ENCODE peak calls at places on chromosome 7, in four cellular contexts. One of them, this sample, is unnamed. For H3K4me1, the result is how much of the 10 kb centered on the place peaks cover.

GRCh38 chr7:102140952-102141370 is 145.7 kb upstream of the SH2B2 start:
- DNase-seq in esophagus squamous epithelium: no peak
- DNase-seq in tibial nerve: no peak
- DNase-seq in adrenal gland: peak
- DNase-seq in this sample: no peak

GRCh38 chr7:155916926-155917655 is 104.8 kb upstream of the SHH start:
- DNase-seq in esophagus squamous epithelium: no peak
- DNase-seq in tibial nerve: no peak
- DNase-seq in adrenal gland: no peak
- DNase-seq in this sample: no peak

GRCh38 chr7:15720849-15721471 is 34.5 kb upstream of the MEOX2 start:
- DNase-seq in esophagus squamous epithelium: no peak
- DNase-seq in tibial nerve: peak
- DNase-seq in adrenal gland: no peak
- DNase-seq in this sample: peak

GRCh38 chr7:67512481-67512880 is 515.8 kb downstream of the TYW1 start:
- DNase-seq in esophagus squamous epithelium: no peak
- DNase-seq in tibial nerve: no peak
- DNase-seq in adrenal gland: no peak
- DNase-seq in this sample: no peak

GRCh38 chr7:36048141-36048901 is 104.7 kb upstream of the EEPD1 start:
- DNase-seq in esophagus squamous epithelium: no peak
- DNase-seq in tibial nerve: peak
- DNase-seq in adrenal gland: no peak
- DNase-seq in this sample: peak

GRCh38 chr7:131655866-131656265 is 99.4 kb upstream of the PODXL start:
- DNase-seq in esophagus squamous epithelium: no peak
- DNase-seq in tibial nerve: no peak
- DNase-seq in adrenal gland: no peak
- DNase-seq in this sample: no peak

GRCh38 chr7:74343281-74344127 is 54.3 kb downstream of the CLIP2 start:
- DNase-seq in esophagus squamous epithelium: no peak
- DNase-seq in tibial nerve: no peak
- DNase-seq in adrenal gland: peak
- DNase-seq in this sample: no peak

GRCh38 chr7:37921340-37921805 is 933 bp downstream of the EPDR1 start:
- DNase-seq in esophagus squamous epithelium: no peak
- DNase-seq in tibial nerve: peak
- DNase-seq in adrenal gland: peak
- DNase-seq in this sample: peak

GRCh38 chr7:44894881-44895600 is 9.7 kb upstream of the PURB start:
- DNase-seq in esophagus squamous epithelium: no peak
- DNase-seq in tibial nerve: no peak
- DNase-seq in adrenal gland: no peak
- DNase-seq in this sample: no peak

GRCh38 chr7:139675127-139676110 is 102.4 kb downstream of the HIPK2 start:
- DNase-seq in esophagus squamous epithelium: no peak
- DNase-seq in tibial nerve: no peak
- DNase-seq in adrenal gland: no peak
- DNase-seq in this sample: no peak
- TF ChIP-seq POLR2A in esophagus squamous epithelium: no peak
- TF ChIP-seq POLR2A in tibial nerve: no peak
- TF ChIP-seq POLR2A in adrenal gland: no peak
- TF ChIP-seq POLR2A in this sample: no peak

GRCh38 chr7:106888204-106888603 is 23.1 kb downstream of the PIK3CG start:
- DNase-seq in esophagus squamous epithelium: no peak
- DNase-seq in tibial nerve: no peak
- DNase-seq in adrenal gland: no peak
- DNase-seq in this sample: no peak
- H3K4me1 ChIP-seq in esophagus squamous epithelium: under half
- H3K4me1 ChIP-seq in tibial nerve: under half
- H3K4me1 ChIP-seq in adrenal gland: under half
- H3K4me1 ChIP-seq in this sample: under half

GRCh38 chr7:50335795-50336754 is 31.6 kb downstream of the IKZF1 start:
- DNase-seq in esophagus squamous epithelium: no peak
- DNase-seq in tibial nerve: no peak
- DNase-seq in adrenal gland: no peak
- DNase-seq in this sample: no peak
- H3K4me3 ChIP-seq in esophagus squamous epithelium: no peak
- H3K4me3 ChIP-seq in tibial nerve: no peak
- H3K4me3 ChIP-seq in adrenal gland: no peak
- H3K4me3 ChIP-seq in this sample: no peak

DNA sequence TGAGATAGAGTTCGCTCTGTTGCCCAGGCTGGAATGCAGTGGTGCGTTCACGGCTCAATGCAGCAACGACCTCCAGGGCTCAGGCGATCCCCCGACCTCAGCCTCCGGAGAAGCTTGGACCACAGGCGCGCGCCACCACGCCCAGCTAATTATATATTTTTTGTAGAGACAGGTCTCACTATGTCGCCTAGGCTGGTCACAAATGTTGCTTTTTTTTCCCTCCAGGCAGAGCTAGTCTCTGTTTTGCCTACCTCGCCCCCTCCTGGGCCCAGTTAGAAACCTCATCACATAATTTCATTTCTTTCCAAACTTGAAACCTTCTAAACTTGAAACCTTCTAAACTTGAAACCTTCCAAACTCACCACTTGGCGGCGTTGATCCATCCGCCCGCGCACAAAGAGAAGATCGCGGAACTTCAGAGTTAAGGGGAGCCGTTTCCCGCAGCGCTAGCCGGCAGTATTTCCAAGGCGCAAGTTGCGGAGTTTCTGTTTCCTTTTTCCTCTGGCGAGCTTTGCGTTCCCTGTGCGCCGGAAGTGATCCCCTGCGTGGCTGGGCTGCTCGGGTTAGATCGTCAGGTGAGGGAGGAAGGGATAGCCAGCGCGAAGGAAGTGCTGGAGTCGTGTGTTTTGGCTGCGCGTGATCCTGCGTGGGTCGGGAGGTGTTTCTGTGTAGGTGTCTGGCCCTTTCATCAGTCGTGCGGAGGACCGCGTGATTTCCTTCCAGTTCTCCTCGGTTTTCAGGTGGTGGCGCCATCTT is at the start of gene SSBP1:
- DNase-seq in esophagus squamous epithelium: peak
- DNase-seq in tibial nerve: peak
- DNase-seq in adrenal gland: peak
- DNase-seq in this sample: peak
- TF ChIP-seq POLR2A in esophagus squamous epithelium: peak
- TF ChIP-seq POLR2A in tibial nerve: no peak
- TF ChIP-seq POLR2A in adrenal gland: peak
- TF ChIP-seq POLR2A in this sample: peak

GRCh38 chr7:514242-514641 is 5.4 kb downstream of the PDGFA start:
- DNase-seq in esophagus squamous epithelium: no peak
- DNase-seq in tibial nerve: no peak
- DNase-seq in adrenal gland: no peak
- DNase-seq in this sample: no peak

GRCh38 chr7:514651-515598 is 4.7 kb downstream of the PDGFA start:
- DNase-seq in esophagus squamous epithelium: no peak
- DNase-seq in tibial nerve: no peak
- DNase-seq in adrenal gland: no peak
- DNase-seq in this sample: peak

GRCh38 chr7:512146-512510 is 7.5 kb downstream of the PDGFA start:
- DNase-seq in esophagus squamous epithelium: no peak
- DNase-seq in tibial nerve: no peak
- DNase-seq in adrenal gland: no peak
- DNase-seq in this sample: no peak

GRCh38 chr7:512541-513311 is 6.9 kb downstream of the PDGFA start:
- DNase-seq in esophagus squamous epithelium: no peak
- DNase-seq in tibial nerve: no peak
- DNase-seq in adrenal gland: no peak
- DNase-seq in this sample: peak

DNA sequence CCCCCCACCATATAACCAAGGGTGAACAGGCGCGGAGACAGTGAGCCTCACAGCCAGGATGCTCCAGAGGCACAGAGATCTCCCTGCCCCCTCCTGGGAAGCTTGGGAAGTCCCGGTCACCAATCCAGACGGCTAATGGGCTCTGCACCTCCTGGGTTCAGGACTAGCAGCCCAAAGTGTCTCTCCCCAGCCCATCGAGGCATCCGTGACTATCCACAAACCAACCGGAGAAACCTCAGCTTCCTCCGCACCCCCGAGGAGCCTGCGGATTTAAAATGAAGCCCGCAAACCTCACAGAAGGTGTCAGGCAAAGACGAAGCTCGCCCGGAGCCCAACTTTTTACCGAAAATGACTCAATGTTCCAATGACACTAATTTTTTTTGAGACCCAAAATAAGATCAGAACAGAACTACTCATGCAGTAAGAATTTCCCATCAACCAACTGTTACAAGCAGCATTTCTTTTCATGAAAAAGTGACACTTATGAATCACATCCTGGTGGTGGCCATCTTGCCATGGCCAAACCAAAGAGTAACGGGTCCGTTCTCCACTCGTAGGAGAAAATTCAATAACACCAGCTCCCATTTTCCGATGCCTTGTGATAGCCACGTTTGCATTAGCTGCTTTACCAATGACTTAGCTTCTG is 6.0 kb downstream of the PDGFA start:
- DNase-seq in esophagus squamous epithelium: no peak
- DNase-seq in tibial nerve: no peak
- DNase-seq in adrenal gland: no peak
- DNase-seq in this sample: no peak
- H3K4me1 ChIP-seq in esophagus squamous epithelium: under half
- H3K4me1 ChIP-seq in tibial nerve: under half
- H3K4me1 ChIP-seq in adrenal gland: under half
- H3K4me1 ChIP-seq in this sample: under half

DNA sequence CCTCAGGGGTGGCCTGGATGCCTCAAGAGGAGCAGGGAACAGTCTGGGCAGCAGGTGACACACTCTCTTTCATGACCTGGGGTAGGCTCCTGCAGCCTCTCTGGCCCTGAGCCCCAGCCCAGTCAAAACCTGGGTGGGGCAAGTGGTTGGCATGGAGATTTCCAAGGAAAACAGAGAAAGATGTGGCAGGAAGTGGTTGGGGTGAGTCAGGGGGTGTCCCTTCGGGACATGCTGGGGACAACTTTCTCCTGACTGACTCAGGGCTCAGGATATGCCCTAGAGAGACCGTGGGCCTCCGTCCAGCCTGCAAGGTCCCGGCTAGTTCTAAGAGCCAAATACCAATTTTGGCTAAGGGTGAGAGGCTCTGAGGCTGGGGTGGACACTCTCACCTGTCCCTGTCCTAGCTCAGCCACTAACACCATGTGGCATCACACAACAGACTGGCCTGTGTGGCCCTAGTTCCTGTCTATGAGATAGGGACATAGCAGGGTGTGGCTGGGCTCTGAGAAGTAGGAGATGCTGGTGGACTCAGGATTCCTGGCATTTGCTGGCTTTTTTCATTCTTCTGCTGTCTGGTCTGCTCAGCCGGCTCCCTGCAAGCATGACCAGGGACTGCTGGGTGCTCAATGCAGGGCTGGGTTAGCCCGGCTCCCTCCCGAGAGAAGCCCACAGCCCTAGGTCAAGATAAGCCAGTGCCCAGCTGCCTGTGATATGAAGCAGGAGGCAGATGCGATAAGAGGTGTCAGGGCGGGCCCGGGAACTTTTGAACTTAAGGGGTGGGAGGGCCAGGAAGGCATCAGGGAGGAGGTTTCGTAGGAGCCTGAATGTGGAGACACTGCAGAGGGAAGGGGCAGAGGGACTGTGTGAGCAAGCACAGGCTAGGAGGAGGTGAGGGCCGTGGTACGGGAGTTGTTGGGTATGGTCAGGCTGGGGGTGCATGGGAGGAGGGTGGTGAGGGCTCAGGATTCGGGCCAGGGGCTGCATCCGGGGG is 3.3 kb downstream of the AQP1 start:
- DNase-seq in esophagus squamous epithelium: no peak
- DNase-seq in tibial nerve: no peak
- DNase-seq in adrenal gland: no peak
- DNase-seq in this sample: no peak
- H3K4me3 ChIP-seq in esophagus squamous epithelium: peak
- H3K4me3 ChIP-seq in tibial nerve: peak
- H3K4me3 ChIP-seq in adrenal gland: no peak
- H3K4me3 ChIP-seq in this sample: no peak

GRCh38 chr7:154383045-154383444 is 330.8 kb downstream of the DPP6 start:
- DNase-seq in esophagus squamous epithelium: no peak
- DNase-seq in tibial nerve: no peak
- DNase-seq in adrenal gland: no peak
- DNase-seq in this sample: no peak
- TF ChIP-seq POLR2A in esophagus squamous epithelium: no peak
- TF ChIP-seq POLR2A in tibial nerve: no peak
- TF ChIP-seq POLR2A in adrenal gland: no peak
- TF ChIP-seq POLR2A in this sample: no peak

GRCh38 chr7:77326131-77326530 is 90.0 kb downstream of the GSAP start:
- DNase-seq in esophagus squamous epithelium: no peak
- DNase-seq in tibial nerve: no peak
- DNase-seq in adrenal gland: no peak
- DNase-seq in this sample: no peak
- H3K4me1 ChIP-seq in esophagus squamous epithelium: under half
- H3K4me1 ChIP-seq in tibial nerve: under half
- H3K4me1 ChIP-seq in adrenal gland: under half
- H3K4me1 ChIP-seq in this sample: under half